ENCODE peak calls at places on chromosomes 13 and 19, in seven cellular contexts. One of them, this sample, is unnamed. For H3K4me1 and H3K36me3, the result is how much of the 10 kb centered on the place peaks cover.

GRCh38 chr19:38696733-38697055 is 47.6 kb downstream of the CAPN12 start:
- DNase-seq in transverse colon: no peak
- DNase-seq in cardiac muscle cell: no peak
- DNase-seq in colonic mucosa: no peak
- DNase-seq in psoas muscle: no peak
- DNase-seq in heart right ventricle: no peak
- DNase-seq in ascending aorta: no peak
- DNase-seq in this sample: no peak

GRCh38 chr13:109154146-109154545 is 524.7 kb downstream of the MYO16 start:
- DNase-seq in heart right ventricle: no peak
- DNase-seq in transverse colon: no peak
- DNase-seq in colonic mucosa: no peak
- DNase-seq in ascending aorta: no peak
- DNase-seq in cardiac muscle cell: no peak
- DNase-seq in psoas muscle: no peak
- DNase-seq in this sample: no peak

GRCh38 chr13:95833713-95834112 is 156.8 kb downstream of the DNAJC3 start:
- DNase-seq in transverse colon: no peak
- DNase-seq in heart right ventricle: no peak
- DNase-seq in psoas muscle: no peak
- DNase-seq in ascending aorta: no peak
- DNase-seq in colonic mucosa: no peak
- DNase-seq in cardiac muscle cell: no peak
- DNase-seq in this sample: no peak

GRCh38 chr19:33557720-33558119 is 36.1 kb upstream of the PEPD start:
- DNase-seq in colonic mucosa: no peak
- DNase-seq in psoas muscle: no peak
- DNase-seq in ascending aorta: no peak
- DNase-seq in transverse colon: no peak
- DNase-seq in heart right ventricle: no peak
- DNase-seq in cardiac muscle cell: no peak
- DNase-seq in this sample: no peak

GRCh38 chr13:105266615-105267014 is 1268.8 kb downstream of the EFNB2 start:
- DNase-seq in cardiac muscle cell: no peak
- DNase-seq in ascending aorta: no peak
- DNase-seq in colonic mucosa: no peak
- DNase-seq in psoas muscle: no peak
- DNase-seq in transverse colon: no peak
- DNase-seq in heart right ventricle: no peak
- DNase-seq in this sample: no peak

GRCh38 chr13:107276936-107277335 is 709.0 kb upstream of the ARGLU1 start:
- DNase-seq in psoas muscle: no peak
- DNase-seq in cardiac muscle cell: no peak
- DNase-seq in ascending aorta: no peak
- DNase-seq in colonic mucosa: no peak
- DNase-seq in heart right ventricle: no peak
- DNase-seq in transverse colon: no peak
- DNase-seq in this sample: no peak

GRCh38 chr19:4781851-4782250 is 9.7 kb upstream of the FEM1A start:
- DNase-seq in heart right ventricle: no peak
- DNase-seq in psoas muscle: no peak
- DNase-seq in cardiac muscle cell: no peak
- DNase-seq in colonic mucosa: no peak
- DNase-seq in ascending aorta: no peak
- DNase-seq in transverse colon: no peak
- DNase-seq in this sample: no peak

GRCh38 chr19:13887529-13887928 is 10.6 kb downstream of the NANOS3 start:
- DNase-seq in transverse colon: no peak
- DNase-seq in ascending aorta: no peak
- DNase-seq in colonic mucosa: no peak
- DNase-seq in cardiac muscle cell: no peak
- DNase-seq in heart right ventricle: no peak
- DNase-seq in psoas muscle: no peak
- DNase-seq in this sample: no peak

GRCh38 chr13:59463023-59463422 is 700.7 kb downstream of the DIAPH3 start:
- DNase-seq in colonic mucosa: no peak
- DNase-seq in ascending aorta: no peak
- DNase-seq in psoas muscle: no peak
- DNase-seq in cardiac muscle cell: no peak
- DNase-seq in heart right ventricle: no peak
- DNase-seq in transverse colon: no peak
- DNase-seq in this sample: no peak

GRCh38 chr13:75194717-75195116 is 287.3 kb downstream of the TBC1D4 start:
- DNase-seq in colonic mucosa: no peak
- DNase-seq in psoas muscle: no peak
- DNase-seq in ascending aorta: no peak
- DNase-seq in transverse colon: no peak
- DNase-seq in cardiac muscle cell: no peak
- DNase-seq in heart right ventricle: peak
- DNase-seq in this sample: no peak

GRCh38 chr13:19153782-19154450 is 27.7 kb downstream of the TUBA3C start:
- DNase-seq in cardiac muscle cell: no peak
- DNase-seq in psoas muscle: no peak
- DNase-seq in transverse colon: no peak
- DNase-seq in colonic mucosa: no peak
- DNase-seq in heart right ventricle: no peak
- DNase-seq in ascending aorta: no peak
- DNase-seq in this sample: no peak

GRCh38 chr19:9836021-9836420 is 903 bp downstream of the PIN1 start:
- DNase-seq in colonic mucosa: no peak
- DNase-seq in transverse colon: no peak
- DNase-seq in psoas muscle: no peak
- DNase-seq in ascending aorta: no peak
- DNase-seq in heart right ventricle: no peak
- DNase-seq in cardiac muscle cell: peak
- DNase-seq in this sample: no peak

GRCh38 chr13:33256148-33256547 is 29.4 kb downstream of the STARD13 start:
- DNase-seq in colonic mucosa: no peak
- DNase-seq in psoas muscle: no peak
- DNase-seq in cardiac muscle cell: no peak
- DNase-seq in transverse colon: no peak
- DNase-seq in heart right ventricle: no peak
- DNase-seq in ascending aorta: no peak
- DNase-seq in this sample: no peak

GRCh38 chr13:106496072-106496997 is 39.1 kb downstream of the EFNB2 start:
- DNase-seq in colonic mucosa: no peak
- DNase-seq in heart right ventricle: peak
- DNase-seq in transverse colon: no peak
- DNase-seq in ascending aorta: no peak
- DNase-seq in cardiac muscle cell: peak
- DNase-seq in psoas muscle: no peak
- DNase-seq in this sample: no peak

GRCh38 chr13:34826432-34826831 is 115.6 kb upstream of the NBEA start:
- DNase-seq in cardiac muscle cell: no peak
- DNase-seq in transverse colon: no peak
- DNase-seq in psoas muscle: no peak
- DNase-seq in colonic mucosa: no peak
- DNase-seq in ascending aorta: no peak
- DNase-seq in heart right ventricle: no peak
- DNase-seq in this sample: no peak

GRCh38 chr13:110379358-110379757 is 72.3 kb downstream of the COL4A2 start:
- DNase-seq in colonic mucosa: no peak
- DNase-seq in ascending aorta: no peak
- DNase-seq in transverse colon: no peak
- DNase-seq in heart right ventricle: no peak
- DNase-seq in psoas muscle: no peak
- DNase-seq in cardiac muscle cell: no peak
- DNase-seq in this sample: no peak

GRCh38 chr13:95261956-95262355 is 39.3 kb downstream of the ABCC4 start:
- DNase-seq in transverse colon: no peak
- DNase-seq in heart right ventricle: no peak
- DNase-seq in cardiac muscle cell: no peak
- DNase-seq in psoas muscle: no peak
- DNase-seq in ascending aorta: no peak
- DNase-seq in colonic mucosa: no peak
- DNase-seq in this sample: no peak

DNA sequence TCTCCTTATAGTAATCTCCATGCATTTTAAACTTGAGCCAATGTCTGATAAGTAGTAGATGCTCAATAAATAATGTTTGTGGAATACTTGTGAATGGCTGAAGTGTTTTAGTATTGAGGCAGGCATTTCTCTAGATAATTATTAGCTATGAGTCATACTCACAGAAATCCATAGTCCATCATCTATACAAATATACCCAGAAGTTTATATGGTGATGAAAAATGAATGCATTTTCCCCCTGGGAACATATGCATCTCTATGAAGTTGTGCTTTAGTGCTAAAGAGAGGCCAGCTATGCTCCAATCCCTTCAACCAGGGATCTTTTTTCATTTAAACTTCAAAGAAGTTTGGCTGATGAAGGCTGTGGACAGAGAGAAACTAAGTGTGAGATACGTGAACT is 17.2 kb downstream of the MBNL2 start:
- DNase-seq in cardiac muscle cell: no peak
- DNase-seq in ascending aorta: no peak
- DNase-seq in colonic mucosa: no peak
- DNase-seq in transverse colon: no peak
- DNase-seq in heart right ventricle: no peak
- DNase-seq in psoas muscle: no peak
- DNase-seq in this sample: no peak
- H3K4me1 ChIP-seq in cardiac muscle cell: under half
- H3K4me1 ChIP-seq in ascending aorta: under half
- H3K4me1 ChIP-seq in colonic mucosa: under half
- H3K4me1 ChIP-seq in transverse colon: half or more
- H3K4me1 ChIP-seq in heart right ventricle: half or more
- H3K4me1 ChIP-seq in psoas muscle: half or more
- H3K4me1 ChIP-seq in this sample: half or more

GRCh38 chr13:48318714-48319457 is 15.3 kb downstream of the RB1 start:
- DNase-seq in cardiac muscle cell: no peak
- DNase-seq in ascending aorta: no peak
- DNase-seq in colonic mucosa: peak
- DNase-seq in psoas muscle: peak
- DNase-seq in transverse colon: no peak
- DNase-seq in heart right ventricle: peak
- DNase-seq in this sample: peak
- H3K36me3 ChIP-seq in cardiac muscle cell: under half
- H3K36me3 ChIP-seq in ascending aorta: under half
- H3K36me3 ChIP-seq in colonic mucosa: under half
- H3K36me3 ChIP-seq in psoas muscle: under half
- H3K36me3 ChIP-seq in transverse colon: under half
- H3K36me3 ChIP-seq in heart right ventricle: under half
- H3K36me3 ChIP-seq in this sample: under half

GRCh38 chr13:113465241-113465640 is 12.0 kb upstream of the ADPRHL1 start:
- DNase-seq in ascending aorta: no peak
- DNase-seq in psoas muscle: no peak
- DNase-seq in transverse colon: no peak
- DNase-seq in heart right ventricle: no peak
- DNase-seq in colonic mucosa: no peak
- DNase-seq in cardiac muscle cell: no peak
- DNase-seq in this sample: no peak

GRCh38 chr13:113468029-113468428 is 14.7 kb upstream of the ADPRHL1 start:
- DNase-seq in heart right ventricle: no peak
- DNase-seq in transverse colon: no peak
- DNase-seq in cardiac muscle cell: no peak
- DNase-seq in psoas muscle: no peak
- DNase-seq in colonic mucosa: no peak
- DNase-seq in ascending aorta: no peak
- DNase-seq in this sample: no peak

GRCh38 chr13:113461022-113461751 is 7.9 kb upstream of the ADPRHL1 start:
- DNase-seq in colonic mucosa: no peak
- DNase-seq in ascending aorta: no peak
- DNase-seq in heart right ventricle: no peak
- DNase-seq in psoas muscle: no peak
- DNase-seq in cardiac muscle cell: no peak
- DNase-seq in transverse colon: no peak
- DNase-seq in this sample: no peak

GRCh38 chr13:113466321-113466836 is 13.1 kb upstream of the ADPRHL1 start:
- DNase-seq in ascending aorta: no peak
- DNase-seq in cardiac muscle cell: no peak
- DNase-seq in colonic mucosa: no peak
- DNase-seq in heart right ventricle: no peak
- DNase-seq in psoas muscle: no peak
- DNase-seq in transverse colon: no peak
- DNase-seq in this sample: no peak

DNA sequence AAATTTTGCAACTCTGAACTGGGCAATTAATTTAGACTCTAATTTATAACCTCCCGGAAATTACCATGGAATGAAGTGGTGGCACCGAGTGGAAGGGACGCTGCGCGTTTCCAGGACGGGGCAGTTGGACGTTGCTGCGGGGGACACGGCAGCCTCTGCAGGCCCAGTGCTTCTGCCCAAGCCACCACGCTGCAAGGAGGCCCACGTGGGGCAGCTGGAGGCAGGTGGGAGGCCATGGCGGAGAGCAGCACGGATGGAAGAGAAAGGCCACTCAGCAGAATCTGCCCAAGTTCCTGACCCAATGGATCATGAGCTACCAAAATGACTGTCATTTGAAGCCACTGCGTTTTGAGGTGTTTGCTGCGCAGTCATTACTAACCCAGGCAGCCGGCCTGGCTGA is 11.2 kb upstream of the ADPRHL1 start:
- DNase-seq in transverse colon: no peak
- DNase-seq in colonic mucosa: no peak
- DNase-seq in psoas muscle: no peak
- DNase-seq in ascending aorta: no peak
- DNase-seq in heart right ventricle: no peak
- DNase-seq in cardiac muscle cell: no peak
- DNase-seq in this sample: no peak
- H3K4me3 ChIP-seq in transverse colon: no peak
- H3K4me3 ChIP-seq in colonic mucosa: no peak
- H3K4me3 ChIP-seq in psoas muscle: no peak
- H3K4me3 ChIP-seq in ascending aorta: no peak
- H3K4me3 ChIP-seq in heart right ventricle: no peak
- H3K4me3 ChIP-seq in cardiac muscle cell: no peak
- H3K4me3 ChIP-seq in this sample: no peak

GRCh38 chr13:43058318-43058674 is 34.9 kb downstream of the DNAJC15 start:
- DNase-seq in heart right ventricle: peak
- DNase-seq in psoas muscle: no peak
- DNase-seq in colonic mucosa: peak
- DNase-seq in cardiac muscle cell: no peak
- DNase-seq in ascending aorta: no peak
- DNase-seq in transverse colon: peak
- DNase-seq in this sample: no peak

GRCh38 chr13:43054803-43055802 is 31.7 kb downstream of the DNAJC15 start:
- DNase-seq in cardiac muscle cell: peak
- DNase-seq in psoas muscle: peak
- DNase-seq in heart right ventricle: peak
- DNase-seq in colonic mucosa: peak
- DNase-seq in ascending aorta: no peak
- DNase-seq in transverse colon: no peak
- DNase-seq in this sample: no peak

GRCh38 chr13:43061496-43062280 is 38.3 kb downstream of the DNAJC15 start:
- DNase-seq in heart right ventricle: no peak
- DNase-seq in psoas muscle: no peak
- DNase-seq in transverse colon: no peak
- DNase-seq in ascending aorta: no peak
- DNase-seq in colonic mucosa: no peak
- DNase-seq in cardiac muscle cell: no peak
- DNase-seq in this sample: no peak

GRCh38 chr13:43058836-43059235 is 35.5 kb downstream of the DNAJC15 start:
- DNase-seq in transverse colon: no peak
- DNase-seq in colonic mucosa: no peak
- DNase-seq in psoas muscle: no peak
- DNase-seq in ascending aorta: no peak
- DNase-seq in heart right ventricle: no peak
- DNase-seq in cardiac muscle cell: no peak
- DNase-seq in this sample: no peak

GRCh38 chr13:43057653-43058317 is 34.4 kb downstream of the DNAJC15 start:
- DNase-seq in transverse colon: no peak
- DNase-seq in psoas muscle: no peak
- DNase-seq in colonic mucosa: no peak
- DNase-seq in ascending aorta: no peak
- DNase-seq in heart right ventricle: peak
- DNase-seq in cardiac muscle cell: no peak
- DNase-seq in this sample: peak
- H3K4me1 ChIP-seq in transverse colon: under half
- H3K4me1 ChIP-seq in psoas muscle: under half
- H3K4me1 ChIP-seq in colonic mucosa: under half
- H3K4me1 ChIP-seq in ascending aorta: under half
- H3K4me1 ChIP-seq in heart right ventricle: under half
- H3K4me1 ChIP-seq in cardiac muscle cell: under half
- H3K4me1 ChIP-seq in this sample: under half